ENCODE peak calls at places on chromosomes 5 and 9, in eight cellular contexts. C is activated T-cell treated with anti-CD3 and anti-CD28 coated beads, Interleukin-2, amount 50 U/mL, for 4 hours; D is MV-4-11; P is fibroblast of mammary gland; Y is amniotic epithelial cell; G is stomach; A is choroid plexus epithelial cell; W is HEK293T. V is an unnamed sample.

GRCh38 chr5:149162401-149163084 is 21.2 kb downstream of the ABLIM3 start:
- DNase-seq in C (no peak), D (peak; percentile 27), P (peak; percentile 71), Y (peak; percentile 60), G (no peak), A (peak; percentile 79), W (no peak), V (no peak)

GRCh38 chr9:128409998-128410397 is 10.7 kb upstream of the CERCAM start:
- DNase-seq in C (no peak), D (no peak), P (peak; percentile 51), Y (no peak), G (no peak), A (peak; percentile 60), W (peak; percentile 30), V (no peak)

GRCh38 chr9:119289740-119290139 is 79.5 kb downstream of the BRINP1 start:
- DNase-seq in C (no peak), D (peak; percentile 59), P (peak; percentile 65), Y (peak; percentile 30), G (peak; percentile 33), A (peak; percentile 51), W (peak; percentile 33), V (no peak)

GRCh38 chr9:127309715-127310114 is 45.1 kb downstream of the GARNL3 start:
- DNase-seq in C (no peak), D (no peak), P (no peak), Y (no peak), G (no peak), A (no peak), W (no peak), V (no peak)

GRCh38 chr5:158922816-158923215 is 176.9 kb downstream of the EBF1 start:
- DNase-seq in C (no peak), D (no peak), P (no peak), Y (no peak), G (no peak), A (no peak), W (no peak), V (no peak)

GRCh38 chr5:150209020-150209635 is 19.3 kb downstream of the SLC6A7 start:
- DNase-seq in C (no peak), D (peak; percentile 4), P (peak; percentile 56), Y (peak; percentile 76), G (no peak), A (peak; percentile 42), W (no peak), V (peak; percentile 5)

GRCh38 chr9:14349818-14350333 is 35.9 kb upstream of the NFIB start:
- DNase-seq in C (no peak), D (no peak), P (no peak), Y (no peak), G (no peak), A (no peak), W (no peak), V (no peak)

GRCh38 chr5:6642655-6643054 is 9.4 kb downstream of the SRD5A1 start:
- DNase-seq in C (no peak), D (no peak), P (no peak), Y (no peak), G (no peak), A (no peak), W (no peak), V (no peak)

GRCh38 chr5:179166171-179166885 is 106.2 kb downstream of the ZNF354C start:
- DNase-seq in C (no peak), D (no peak), P (no peak), Y (no peak), G (no peak), A (no peak), W (no peak), V (no peak)

GRCh38 chr9:126403451-126403850 is 76.8 kb downstream of the MVB12B start:
- DNase-seq in C (no peak), D (peak; percentile 26), P (no peak), Y (no peak), G (no peak), A (no peak), W (no peak), V (no peak)

GRCh38 chr5:10192309-10192708 is 57.4 kb downstream of the ATPSCKMT start:
- DNase-seq in C (no peak), D (no peak), P (peak; percentile 66), Y (peak; percentile 19), G (no peak), A (peak; percentile 12), W (no peak), V (no peak)

GRCh38 chr5:50663636-50664035 is 2.8 kb upstream of the PARP8 start:
- DNase-seq in C (no peak), D (peak; percentile 87), P (no peak), Y (no peak), G (peak; percentile 76), A (no peak), W (no peak), V (no peak)

GRCh38 chr9:131673531-131673930 is 66.3 kb downstream of the RAPGEF1 start:
- DNase-seq in C (no peak), D (no peak), P (no peak), Y (no peak), G (no peak), A (no peak), W (no peak), V (no peak)

GRCh38 chr5:389197-389821 is 53.7 kb upstream of the EXOC3 start:
- DNase-seq in C (no peak), D (no peak), P (no peak), Y (no peak), G (no peak), A (no peak), W (no peak), V (no peak)

GRCh38 chr9:131062979-131063378 is 33.4 kb upstream of the AIF1L start:
- DNase-seq in C (no peak), D (no peak), P (no peak), Y (no peak), G (no peak), A (no peak), W (no peak), V (no peak)

GRCh38 chr5:61023131-61023530 is 78.1 kb downstream of the NDUFAF2 start:
- DNase-seq in C (no peak), D (no peak), P (peak; percentile 46), Y (peak; percentile 36), G (no peak), A (peak; percentile 69), W (no peak), V (no peak)

GRCh38 chr5:172806897-172807672 is 27.0 kb upstream of the ERGIC1 start:
- DNase-seq in C (peak; percentile 83), D (peak; percentile 80), P (peak; percentile 90), Y (peak; percentile 93), G (peak; percentile 93), A (peak; percentile 94), W (no peak), V (peak; percentile 80)

GRCh38 chr5:169956756-169957155 is 23.5 kb downstream of the INSYN2B start:
- DNase-seq in C (no peak), D (peak; percentile 4), P (no peak), Y (no peak), G (no peak), A (no peak), W (no peak), V (no peak)

GRCh38 chr9:130126721-130127429 is 45.3 kb upstream of the NCS1 start:
- DNase-seq in C (no peak), D (no peak), P (no peak), Y (no peak), G (no peak), A (no peak), W (no peak), V (no peak)

GRCh38 chr9:12657998-12658397 is 35.2 kb upstream of the TYRP1 start:
- DNase-seq in C (no peak), D (no peak), P (no peak), Y (no peak), G (no peak), A (no peak), W (no peak), V (no peak)

GRCh38 chr5:23742701-23743100 is 235.3 kb downstream of the PRDM9 start:
- DNase-seq in C (no peak), D (no peak), P (peak; percentile 0), Y (no peak), G (no peak), A (no peak), W (no peak), V (no peak)

GRCh38 chr5:180665682-180666404 is 16.4 kb upstream of the FLT4 start:
- DNase-seq in C (no peak), D (peak; percentile 64), P (no peak), Y (no peak), G (no peak), A (no peak), W (no peak), V (no peak)

GRCh38 chr9:94533155-94533554 is 21.7 kb upstream of the PCAT7 start:
- DNase-seq in C (no peak), D (no peak), P (no peak), Y (no peak), G (no peak), A (no peak), W (no peak), V (no peak)

GRCh38 chr9:88818495-88819201 is 172.6 kb upstream of the S1PR3 start:
- DNase-seq in C (no peak), D (no peak), P (peak; percentile 87), Y (peak; percentile 53), G (no peak), A (peak; percentile 72), W (no peak), V (no peak)

GRCh38 chr5:16539169-16539666 is 73.6 kb upstream of the ZNF622 start:
- DNase-seq in C (no peak), D (no peak), P (peak; percentile 95), Y (peak; percentile 68), G (peak; percentile 29), A (peak; percentile 84), W (no peak), V (no peak)

GRCh38 chr9:91151014-91151740 is 210.5 kb downstream of the AUH start:
- DNase-seq in C (no peak), D (peak; percentile 98), P (peak; percentile 99), Y (peak; percentile 98), G (no peak), A (peak; percentile 98), W (no peak), V (peak; percentile 76)

GRCh38 chr5:93607367-93608258 is 24.6 kb downstream of the NR2F1 start:
- DNase-seq in C (no peak), D (peak; percentile 48), P (peak; percentile 58), Y (peak; percentile 65), G (no peak), A (peak; percentile 91), W (peak; percentile 33), V (no peak)

GRCh38 chr5:23528677-23529076 is 21.3 kb downstream of the PRDM9 start:
- DNase-seq in C (no peak), D (no peak), P (no peak), Y (no peak), G (no peak), A (no peak), W (no peak), V (no peak)

GRCh38 chr9:136114606-136115005 is 4.1 kb downstream of the TMEM250 start:
- DNase-seq in C (no peak), D (no peak), P (no peak), Y (no peak), G (no peak), A (no peak), W (no peak), V (no peak)

GRCh38 chr9:101737705-101738565 is 512 bp downstream of the GRIN3A start:
- DNase-seq in C (no peak), D (no peak), P (no peak), Y (no peak), G (no peak), A (no peak), W (peak; percentile 21), V (no peak)

GRCh38 chr5:159146839-159147238 is 47.1 kb upstream of the EBF1 start:
- DNase-seq in C (no peak), D (no peak), P (no peak), Y (no peak), G (no peak), A (no peak), W (no peak), V (no peak)

V was measured in T-helper 2 cell treated with Interferon-gamma antibody and Interleukin-4, amounts not matched to agents 5 μg/mL and 100 μg/mL, for 36 hours.